ENCODE peak calls at places on chromosomes 5 and 9, in ten cellular contexts. Z is GM23248, D is stomach, M is Panc1, H is heart right ventricle, S is BJ, V is ovary, X is mesendoderm, K is H1, P is bronchial epithelial cell. J is an unnamed sample. For H3K36me3, the result is how much of the 10 kb centered on the place peaks cover.

GRCh38 chr5:25707093-25707492 is 1062.3 kb upstream of the CDH10 start:
- DNase-seq in Z (no peak), K (no peak), S (no peak), D (no peak), M (no peak), H (no peak), P (no peak), V (no peak), X (peak), J (no peak)

GRCh38 chr9:105150991-105151685 is 93.3 kb upstream of the SLC44A1 start:
- DNase-seq in X (no peak), Z (peak), S (no peak), P (peak), K (no peak), D (no peak), V (no peak), H (no peak), M (no peak), J (no peak)

GRCh38 chr9:72491242-72491641 is 30.2 kb upstream of the TMC1 start:
- DNase-seq in P (no peak), D (no peak), H (no peak), K (no peak), Z (no peak), M (no peak), S (no peak), X (no peak), V (no peak), J (no peak)

GRCh38 chr5:156920861-156921431 is 42.1 kb downstream of the TIMD4 start:
- DNase-seq in K (no peak), X (no peak), S (no peak), Z (no peak), V (no peak), M (no peak), H (no peak), P (no peak), D (no peak), J (no peak)

GRCh38 chr9:91837982-91838731 is 111.9 kb downstream of the ROR2 start:
- DNase-seq in K (no peak), X (no peak), Z (peak), S (no peak), P (peak), H (peak), V (peak), D (peak), M (no peak), J (peak)

GRCh38 chr9:38380872-38381534 is 11.5 kb upstream of the ALDH1B1 start:
- DNase-seq in V (no peak), Z (no peak), P (no peak), K (peak), M (no peak), X (peak), D (no peak), S (no peak), H (no peak), J (no peak)

GRCh38 chr5:143887302-143887638 is 75.3 kb downstream of the HMHB1 start:
- DNase-seq in K (no peak), P (peak), X (no peak), V (peak), D (no peak), Z (peak), M (no peak), H (peak), S (no peak), J (no peak)

GRCh38 chr9:6576930-6577329 is 68.6 kb downstream of the GLDC start:
- DNase-seq in X (no peak), Z (no peak), S (no peak), D (no peak), V (no peak), M (no peak), P (no peak), H (no peak), K (no peak), J (no peak)

GRCh38 chr9:95264954-95265615 is 52.4 kb downstream of the FANCC start:
- DNase-seq in P (peak), Z (peak), X (peak), M (no peak), K (no peak), S (no peak), V (no peak), D (no peak), H (no peak), J (no peak)

GRCh38 chr5:115634343-115635132 is 8.7 kb upstream of the TMED7 start:
- DNase-seq in S (no peak), D (peak), P (peak), Z (peak), M (peak), V (peak), H (peak), K (peak), X (peak), J (peak)

GRCh38 chr5:168786142-168786541 is 207.0 kb upstream of the PANK3 start:
- DNase-seq in K (no peak), M (no peak), D (no peak), X (peak), V (no peak), S (no peak), H (no peak), P (no peak), Z (peak), J (no peak)

GRCh38 chr5:14385022-14385421 is 196.6 kb upstream of the OTULINL start:
- DNase-seq in Z (no peak), H (no peak), M (no peak), K (no peak), P (no peak), S (no peak), V (no peak), X (no peak), D (no peak), J (no peak)
- H3K36me3 ChIP-seq in Z (half or more), H (half or more), M (half or more), K (under half), P (under half), S (under half), V (under half), X (under half), D (half or more), J (under half)

DNA sequence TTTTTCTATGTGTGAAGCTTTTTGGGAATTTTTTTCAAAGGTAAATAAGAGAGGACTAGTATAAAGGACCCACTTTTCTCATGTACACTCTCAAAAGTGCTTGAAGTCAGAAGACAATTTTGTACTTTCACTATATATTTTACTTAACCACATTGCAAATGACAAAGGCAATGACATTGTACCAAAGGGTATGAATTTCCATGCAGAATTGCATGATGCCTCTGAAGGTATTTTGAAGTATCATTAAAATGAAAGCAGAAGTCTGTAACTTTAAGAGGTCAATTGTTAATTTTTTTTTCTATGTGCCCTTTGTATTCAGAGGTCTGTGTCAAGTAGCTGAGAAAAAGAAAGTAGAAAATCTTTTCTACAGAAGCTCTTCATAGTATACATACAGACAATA is 84.7 kb downstream of the ST8SIA4 start:
- DNase-seq in X (no peak), Z (no peak), K (no peak), D (no peak), V (no peak), H (no peak), P (no peak), M (no peak), S (no peak), J (no peak)
- H3K36me3 ChIP-seq in X (under half), Z (under half), K (under half), D (under half), V (under half), H (under half), P (under half), M (under half), S (under half), J (under half)

GRCh38 chr9:32405506-32405905 is 21.1 kb downstream of the ACO1 start:
- DNase-seq in P (peak), S (no peak), K (no peak), M (no peak), D (no peak), V (no peak), H (no peak), Z (no peak), X (no peak), J (no peak)
- H3K36me3 ChIP-seq in P (under half), S (under half), K (under half), M (under half), D (half or more), V (under half), H (half or more), Z (under half), X (under half), J (under half)

GRCh38 chr5:132764051-132764450 is 13.0 kb downstream of the SEPTIN8 start:
- DNase-seq in M (no peak), V (no peak), K (no peak), D (no peak), S (no peak), P (no peak), X (no peak), H (no peak), Z (no peak), J (no peak)
- H3K36me3 ChIP-seq in M (under half), V (under half), K (under half), D (half or more), S (under half), P (under half), X (under half), H (half or more), Z (under half), J (under half)

GRCh38 chr9:113269871-113270270 is 5.5 kb downstream of the CDC26 start:
- DNase-seq in V (no peak), P (no peak), Z (no peak), M (no peak), H (no peak), X (no peak), K (no peak), D (no peak), S (no peak), J (no peak)
- H3K36me3 ChIP-seq in V (under half), P (under half), Z (under half), M (under half), H (half or more), X (under half), K (under half), D (half or more), S (under half), J (under half)

GRCh38 chr5:136034976-136035375 is 6.2 kb downstream of the TGFBI start:
- DNase-seq in V (no peak), K (no peak), Z (no peak), H (peak), M (no peak), D (no peak), X (no peak), S (no peak), P (no peak), J (no peak)
- H3K36me3 ChIP-seq in V (under half), K (under half), Z (half or more), H (half or more), M (under half), D (under half), X (under half), S (under half), P (under half), J (under half)

GRCh38 chr9:109046346-109046745 is 33.0 kb upstream of the CTNNAL1 start:
- DNase-seq in P (no peak), H (no peak), X (no peak), M (no peak), V (no peak), D (no peak), S (no peak), K (no peak), Z (no peak), J (no peak)

GRCh38 chr9:109048822-109049221 is 35.5 kb upstream of the CTNNAL1 start:
- DNase-seq in K (no peak), D (no peak), X (no peak), P (no peak), S (no peak), H (no peak), Z (no peak), M (no peak), V (no peak), J (no peak)

GRCh38 chr9:109050444-109050843 is 37.1 kb upstream of the CTNNAL1 start:
- DNase-seq in K (no peak), V (no peak), Z (no peak), P (no peak), X (no peak), D (no peak), H (no peak), M (no peak), S (no peak), J (no peak)

GRCh38 chr9:109043578-109043977 is 30.3 kb upstream of the CTNNAL1 start:
- DNase-seq in X (no peak), D (no peak), P (no peak), V (no peak), S (no peak), K (no peak), Z (no peak), M (no peak), H (no peak), J (no peak)

DNA sequence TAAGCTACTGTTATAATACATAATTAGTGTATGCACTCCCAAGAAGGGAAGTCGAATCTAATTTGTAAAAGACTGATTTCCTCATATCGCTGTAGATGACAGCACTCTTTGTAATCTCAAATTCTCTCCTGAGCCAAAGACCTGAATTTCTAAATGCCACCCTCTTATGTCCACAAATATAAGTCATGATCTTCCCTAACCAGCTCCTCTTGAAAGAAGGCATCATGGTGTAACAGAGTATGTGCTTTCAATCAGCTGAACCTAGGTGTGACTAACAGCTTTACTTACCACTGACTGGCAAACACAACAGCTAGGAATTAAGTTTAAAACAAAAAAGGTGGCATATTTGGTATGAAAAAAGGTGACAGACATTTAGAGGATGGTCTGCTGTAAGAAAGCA is 34.0 kb upstream of the CTNNAL1 start:
- DNase-seq in D (no peak), Z (no peak), P (peak), H (no peak), X (no peak), V (no peak), K (no peak), M (no peak), S (no peak), J (no peak)
- H3K36me3 ChIP-seq in D (half or more), Z (under half), P (under half), H (half or more), X (under half), V (under half), K (half or more), M (under half), S (under half), J (under half)

DNA sequence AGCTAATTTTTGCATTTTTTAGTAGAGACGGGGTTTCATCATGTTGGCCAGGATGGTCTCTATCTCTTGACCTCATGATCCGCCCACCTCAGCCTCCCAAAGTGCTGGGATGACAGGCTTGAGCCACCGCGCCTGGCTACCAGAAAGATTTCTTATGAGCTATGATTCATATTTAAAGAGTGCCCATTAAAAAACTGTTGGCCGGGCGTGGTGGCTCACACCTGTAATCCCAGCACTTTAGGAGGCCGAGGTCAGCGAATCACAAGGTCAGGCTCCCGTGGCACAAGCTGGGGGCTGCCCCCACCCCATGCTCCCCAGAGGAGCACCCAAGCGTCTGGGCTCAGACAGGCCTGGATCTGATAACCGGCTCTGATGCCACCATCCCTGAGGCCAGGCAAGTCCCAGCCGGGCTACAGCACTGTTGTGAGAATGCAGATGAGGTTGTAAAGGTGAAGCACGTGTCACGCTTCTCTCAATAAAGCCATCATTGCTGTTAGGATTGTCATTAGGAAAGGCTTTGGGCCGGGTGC is 13.9 kb downstream of the QRFP start:
- DNase-seq in K (no peak), S (no peak), H (no peak), V (no peak), X (no peak), Z (no peak), D (no peak), P (no peak), M (no peak), J (no peak)
- H3K36me3 ChIP-seq in K (half or more), S (half or more), H (half or more), V (under half), X (under half), Z (half or more), D (half or more), P (under half), M (under half), J (under half)

GRCh38 chr5:65548281-65548680 is 14.7 kb downstream of the CENPK start:
- DNase-seq in V (no peak), M (no peak), D (no peak), K (no peak), X (no peak), H (no peak), P (no peak), S (no peak), Z (no peak), J (no peak)

GRCh38 chr5:65544473-65544872 is 18.5 kb downstream of the CENPK start:
- DNase-seq in M (no peak), K (no peak), V (no peak), Z (no peak), S (no peak), D (no peak), X (no peak), P (no peak), H (no peak), J (no peak)

DNA sequence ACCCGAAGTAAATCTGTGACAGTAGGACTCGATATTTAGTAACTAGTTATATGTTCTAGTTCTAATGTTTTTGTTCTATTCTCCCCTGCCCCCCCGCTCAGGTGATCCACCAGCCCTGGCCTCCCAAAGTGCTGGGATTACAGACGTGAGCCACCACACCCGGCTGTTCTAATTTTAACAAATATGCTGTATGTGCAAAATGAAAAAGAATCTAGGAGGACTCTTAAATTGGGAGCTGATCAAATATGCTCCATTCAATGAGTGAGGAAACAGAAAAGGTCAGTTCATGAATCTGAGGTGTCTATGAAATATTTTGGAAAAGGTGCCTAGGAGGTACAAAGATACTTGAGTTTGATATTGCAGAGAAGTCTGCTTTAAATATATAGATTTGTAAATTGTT is 16.8 kb downstream of the CENPK start:
- DNase-seq in P (no peak), V (no peak), M (no peak), H (no peak), Z (no peak), X (no peak), S (no peak), D (no peak), K (no peak), J (no peak)
- H3K36me3 ChIP-seq in P (under half), V (under half), M (under half), H (under half), Z (under half), X (under half), S (under half), D (under half), K (half or more), J (under half)

DNA sequence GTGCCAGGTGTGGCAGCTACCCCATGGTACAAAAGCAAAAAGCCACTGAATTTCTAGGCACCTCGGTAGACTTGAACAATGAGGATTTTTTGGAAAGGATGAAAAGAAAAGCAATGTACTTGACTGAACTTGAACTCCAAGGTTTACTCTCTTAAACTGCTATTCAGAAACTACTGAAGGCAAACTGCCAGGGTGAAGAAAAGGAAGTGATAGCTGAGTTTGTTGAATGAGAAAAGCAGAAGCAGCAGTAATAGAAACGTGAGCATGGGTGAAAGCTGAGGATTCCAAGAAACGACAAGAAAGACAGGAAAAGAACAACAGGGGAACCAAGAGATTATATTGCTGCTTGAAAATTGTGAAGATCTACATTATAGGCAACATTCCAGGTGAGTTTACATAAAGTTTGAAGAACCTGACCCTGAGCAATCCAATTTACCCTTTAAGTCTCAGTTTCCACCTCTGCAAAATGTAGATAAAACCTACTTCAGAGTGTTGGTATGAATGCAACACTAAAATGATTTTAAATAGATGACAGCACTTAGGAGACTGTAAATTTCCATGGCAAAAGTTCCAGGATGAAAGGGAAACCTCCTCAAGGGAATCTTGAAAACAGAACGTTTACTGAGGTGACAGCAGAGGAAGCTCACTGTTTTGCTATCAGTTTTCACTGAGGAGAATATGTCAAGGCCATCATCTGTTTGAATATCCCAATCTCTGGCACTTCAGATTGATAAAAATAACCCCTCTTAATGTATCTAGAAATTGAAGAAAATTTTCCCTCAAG is 245.8 kb downstream of the SPATA31D1 start:
- DNase-seq in M (no peak), K (no peak), X (no peak), D (no peak), P (no peak), H (no peak), Z (no peak), V (no peak), S (no peak), J (no peak)
- H3K36me3 ChIP-seq in M (under half), K (under half), X (under half), D (under half), P (under half), H (under half), Z (under half), V (under half), S (under half), J (under half)

J was measured in mucosa of descending colon.